ENCODE peak calls at places on chromosomes 12 and 14, in ten cellular contexts. One of them, this sample, is unnamed.

GRCh38 chr14:22871200-22871961 is at the start of gene LRP10:
- DNase-seq in astrocyte of the spinal cord: peak; percentile 89
- DNase-seq in foreskin keratinocyte: peak; percentile 90
- DNase-seq in stimulated activated CD4-positive, alpha-beta T cell treated with anti-CD3 and anti-CD28 coated beads, Interleukin-4, amount 100 ng/mL, for 1 hour: peak; percentile 78
- DNase-seq in nephron progenitor cell: peak; percentile 95
- DNase-seq in AG20443: peak; percentile 91
- DNase-seq in activated CD8-positive, alpha-beta memory T cell treated with anti-CD3 and anti-CD28 coated beads for 48 hours: peak; percentile 57
- DNase-seq in right cardiac atrium: peak; percentile 97
- DNase-seq in H9: peak; percentile 97
- DNase-seq in upper lobe of right lung: peak; percentile 97
- DNase-seq in this sample: peak; percentile 57

GRCh38 chr14:90839024-90839888 is 23.0 kb upstream of the TTC7B start:
- DNase-seq in H9: no peak
- DNase-seq in astrocyte of the spinal cord: peak; percentile 28
- DNase-seq in foreskin keratinocyte: no peak
- DNase-seq in activated CD8-positive, alpha-beta memory T cell treated with anti-CD3 and anti-CD28 coated beads for 48 hours: no peak
- DNase-seq in stimulated activated CD4-positive, alpha-beta T cell treated with anti-CD3 and anti-CD28 coated beads, Interleukin-4, amount 100 ng/mL, for 1 hour: no peak
- DNase-seq in AG20443: peak; percentile 83
- DNase-seq in right cardiac atrium: peak; percentile 88
- DNase-seq in nephron progenitor cell: no peak
- DNase-seq in upper lobe of right lung: peak; percentile 60
- DNase-seq in this sample: no peak

GRCh38 chr12:13000616-13000934 is 510 bp upstream of the HEBP1 start:
- DNase-seq in AG20443: peak; percentile 49
- DNase-seq in H9: no peak
- DNase-seq in foreskin keratinocyte: peak; percentile 53
- DNase-seq in right cardiac atrium: no peak
- DNase-seq in stimulated activated CD4-positive, alpha-beta T cell treated with anti-CD3 and anti-CD28 coated beads, Interleukin-4, amount 100 ng/mL, for 1 hour: no peak
- DNase-seq in nephron progenitor cell: no peak
- DNase-seq in upper lobe of right lung: peak; percentile 81
- DNase-seq in activated CD8-positive, alpha-beta memory T cell treated with anti-CD3 and anti-CD28 coated beads for 48 hours: no peak
- DNase-seq in astrocyte of the spinal cord: no peak
- DNase-seq in this sample: no peak

GRCh38 chr12:86613306-86613705 is 357.1 kb upstream of the MGAT4C start:
- DNase-seq in nephron progenitor cell: no peak
- DNase-seq in right cardiac atrium: no peak
- DNase-seq in astrocyte of the spinal cord: no peak
- DNase-seq in foreskin keratinocyte: peak; percentile 64
- DNase-seq in upper lobe of right lung: no peak
- DNase-seq in activated CD8-positive, alpha-beta memory T cell treated with anti-CD3 and anti-CD28 coated beads for 48 hours: no peak
- DNase-seq in stimulated activated CD4-positive, alpha-beta T cell treated with anti-CD3 and anti-CD28 coated beads, Interleukin-4, amount 100 ng/mL, for 1 hour: no peak
- DNase-seq in AG20443: no peak
- DNase-seq in H9: no peak
- DNase-seq in this sample: no peak

GRCh38 chr14:104865631-104866441 is 768 bp downstream of the CEP170B start:
- DNase-seq in H9: peak; percentile 64
- DNase-seq in activated CD8-positive, alpha-beta memory T cell treated with anti-CD3 and anti-CD28 coated beads for 48 hours: no peak
- DNase-seq in astrocyte of the spinal cord: peak; percentile 67
- DNase-seq in stimulated activated CD4-positive, alpha-beta T cell treated with anti-CD3 and anti-CD28 coated beads, Interleukin-4, amount 100 ng/mL, for 1 hour: peak; percentile 49
- DNase-seq in AG20443: peak; percentile 93
- DNase-seq in right cardiac atrium: peak; percentile 87
- DNase-seq in upper lobe of right lung: peak; percentile 87
- DNase-seq in nephron progenitor cell: peak; percentile 70
- DNase-seq in foreskin keratinocyte: peak; percentile 52
- DNase-seq in this sample: no peak

GRCh38 chr12:98955284-98955683 is 310.2 kb downstream of the APAF1 start:
- DNase-seq in astrocyte of the spinal cord: peak; percentile 12
- DNase-seq in nephron progenitor cell: peak; percentile 13
- DNase-seq in AG20443: peak; percentile 10
- DNase-seq in upper lobe of right lung: no peak
- DNase-seq in right cardiac atrium: no peak
- DNase-seq in stimulated activated CD4-positive, alpha-beta T cell treated with anti-CD3 and anti-CD28 coated beads, Interleukin-4, amount 100 ng/mL, for 1 hour: no peak
- DNase-seq in foreskin keratinocyte: peak; percentile 25
- DNase-seq in H9: peak; percentile 69
- DNase-seq in activated CD8-positive, alpha-beta memory T cell treated with anti-CD3 and anti-CD28 coated beads for 48 hours: no peak
- DNase-seq in this sample: no peak

GRCh38 chr12:92496790-92497189 is 206.0 kb upstream of the PLEKHG7 start:
- DNase-seq in right cardiac atrium: no peak
- DNase-seq in upper lobe of right lung: no peak
- DNase-seq in activated CD8-positive, alpha-beta memory T cell treated with anti-CD3 and anti-CD28 coated beads for 48 hours: no peak
- DNase-seq in astrocyte of the spinal cord: no peak
- DNase-seq in nephron progenitor cell: no peak
- DNase-seq in foreskin keratinocyte: no peak
- DNase-seq in H9: no peak
- DNase-seq in stimulated activated CD4-positive, alpha-beta T cell treated with anti-CD3 and anti-CD28 coated beads, Interleukin-4, amount 100 ng/mL, for 1 hour: no peak
- DNase-seq in AG20443: no peak
- DNase-seq in this sample: no peak

GRCh38 chr14:20454359-20454644 is 310 bp downstream of the OSGEP start:
- DNase-seq in H9: no peak
- DNase-seq in astrocyte of the spinal cord: no peak
- DNase-seq in right cardiac atrium: no peak
- DNase-seq in foreskin keratinocyte: no peak
- DNase-seq in upper lobe of right lung: no peak
- DNase-seq in stimulated activated CD4-positive, alpha-beta T cell treated with anti-CD3 and anti-CD28 coated beads, Interleukin-4, amount 100 ng/mL, for 1 hour: no peak
- DNase-seq in nephron progenitor cell: no peak
- DNase-seq in AG20443: no peak
- DNase-seq in activated CD8-positive, alpha-beta memory T cell treated with anti-CD3 and anti-CD28 coated beads for 48 hours: no peak
- DNase-seq in this sample: peak; percentile 94

GRCh38 chr14:77002889-77003288 is 25.6 kb downstream of the IRF2BPL start:
- DNase-seq in stimulated activated CD4-positive, alpha-beta T cell treated with anti-CD3 and anti-CD28 coated beads, Interleukin-4, amount 100 ng/mL, for 1 hour: no peak
- DNase-seq in activated CD8-positive, alpha-beta memory T cell treated with anti-CD3 and anti-CD28 coated beads for 48 hours: no peak
- DNase-seq in AG20443: no peak
- DNase-seq in foreskin keratinocyte: no peak
- DNase-seq in H9: no peak
- DNase-seq in nephron progenitor cell: no peak
- DNase-seq in upper lobe of right lung: no peak
- DNase-seq in astrocyte of the spinal cord: no peak
- DNase-seq in right cardiac atrium: no peak
- DNase-seq in this sample: no peak

GRCh38 chr12:131108171-131108955 is 154.7 kb downstream of the ADGRD1 start:
- DNase-seq in upper lobe of right lung: peak; percentile 32
- DNase-seq in stimulated activated CD4-positive, alpha-beta T cell treated with anti-CD3 and anti-CD28 coated beads, Interleukin-4, amount 100 ng/mL, for 1 hour: no peak
- DNase-seq in H9: no peak
- DNase-seq in foreskin keratinocyte: no peak
- DNase-seq in right cardiac atrium: peak; percentile 18
- DNase-seq in activated CD8-positive, alpha-beta memory T cell treated with anti-CD3 and anti-CD28 coated beads for 48 hours: no peak
- DNase-seq in nephron progenitor cell: no peak
- DNase-seq in astrocyte of the spinal cord: no peak
- DNase-seq in AG20443: no peak
- DNase-seq in this sample: no peak

GRCh38 chr12:89737000-89737399 is 28.4 kb upstream of the ATP2B1 start:
- DNase-seq in stimulated activated CD4-positive, alpha-beta T cell treated with anti-CD3 and anti-CD28 coated beads, Interleukin-4, amount 100 ng/mL, for 1 hour: no peak
- DNase-seq in right cardiac atrium: no peak
- DNase-seq in upper lobe of right lung: no peak
- DNase-seq in activated CD8-positive, alpha-beta memory T cell treated with anti-CD3 and anti-CD28 coated beads for 48 hours: no peak
- DNase-seq in AG20443: no peak
- DNase-seq in H9: no peak
- DNase-seq in astrocyte of the spinal cord: no peak
- DNase-seq in foreskin keratinocyte: no peak
- DNase-seq in nephron progenitor cell: no peak
- DNase-seq in this sample: no peak

GRCh38 chr14:63853831-63854293 is 1.1 kb downstream of the SYNE2 start:
- DNase-seq in AG20443: peak; percentile 62
- DNase-seq in upper lobe of right lung: peak; percentile 76
- DNase-seq in astrocyte of the spinal cord: peak; percentile 66
- DNase-seq in right cardiac atrium: peak; percentile 71
- DNase-seq in stimulated activated CD4-positive, alpha-beta T cell treated with anti-CD3 and anti-CD28 coated beads, Interleukin-4, amount 100 ng/mL, for 1 hour: peak; percentile 28
- DNase-seq in foreskin keratinocyte: peak; percentile 92
- DNase-seq in nephron progenitor cell: peak; percentile 37
- DNase-seq in activated CD8-positive, alpha-beta memory T cell treated with anti-CD3 and anti-CD28 coated beads for 48 hours: no peak
- DNase-seq in H9: no peak
- DNase-seq in this sample: peak; percentile 48

GRCh38 chr14:23525611-23526010 is 26.0 kb downstream of the ZFHX2 start:
- DNase-seq in right cardiac atrium: no peak
- DNase-seq in H9: no peak
- DNase-seq in activated CD8-positive, alpha-beta memory T cell treated with anti-CD3 and anti-CD28 coated beads for 48 hours: no peak
- DNase-seq in stimulated activated CD4-positive, alpha-beta T cell treated with anti-CD3 and anti-CD28 coated beads, Interleukin-4, amount 100 ng/mL, for 1 hour: no peak
- DNase-seq in AG20443: no peak
- DNase-seq in nephron progenitor cell: no peak
- DNase-seq in upper lobe of right lung: no peak
- DNase-seq in astrocyte of the spinal cord: no peak
- DNase-seq in foreskin keratinocyte: no peak
- DNase-seq in this sample: no peak

GRCh38 chr12:111995782-111996480 is 17.0 kb downstream of the TMEM116 start:
- DNase-seq in right cardiac atrium: no peak
- DNase-seq in foreskin keratinocyte: no peak
- DNase-seq in H9: no peak
- DNase-seq in stimulated activated CD4-positive, alpha-beta T cell treated with anti-CD3 and anti-CD28 coated beads, Interleukin-4, amount 100 ng/mL, for 1 hour: no peak
- DNase-seq in astrocyte of the spinal cord: no peak
- DNase-seq in nephron progenitor cell: no peak
- DNase-seq in activated CD8-positive, alpha-beta memory T cell treated with anti-CD3 and anti-CD28 coated beads for 48 hours: no peak
- DNase-seq in AG20443: no peak
- DNase-seq in upper lobe of right lung: no peak
- DNase-seq in this sample: no peak

GRCh38 chr12:9694220-9694619 is 24.7 kb downstream of the CLEC2D start:
- DNase-seq in nephron progenitor cell: no peak
- DNase-seq in right cardiac atrium: no peak
- DNase-seq in upper lobe of right lung: no peak
- DNase-seq in AG20443: no peak
- DNase-seq in H9: no peak
- DNase-seq in foreskin keratinocyte: no peak
- DNase-seq in stimulated activated CD4-positive, alpha-beta T cell treated with anti-CD3 and anti-CD28 coated beads, Interleukin-4, amount 100 ng/mL, for 1 hour: no peak
- DNase-seq in astrocyte of the spinal cord: no peak
- DNase-seq in activated CD8-positive, alpha-beta memory T cell treated with anti-CD3 and anti-CD28 coated beads for 48 hours: no peak
- DNase-seq in this sample: no peak